ENCODE peak calls at places on chromosomes 11 and 22, in eight cellular contexts. J is activated effector memory CD4-positive, alpha-beta T cell treated with anti-CD3 and anti-CD28 coated beads, Interleukin-2, amount 50 U/mL, for 16 hours; Y is SHP77; U is EL; W is non-pigmented ciliary epithelial cell; V is activated CD8-positive, alpha-beta memory T cell treated with anti-CD3 and anti-CD28 coated beads, Interleukin-2, amount 50 U/mL, for 48 hours; I is HAP-1; A is astrocyte of the cerebellum. D is an unnamed sample.

GRCh38 chr11:19191530-19192169 is 10.1 kb downstream of the CSRP3 start:
- DNase-seq in A (no peak), J (no peak), U (no peak), V (no peak), W (no peak), I (no peak), Y (no peak), D (no peak)

GRCh38 chr11:61295596-61295926 is 445 bp upstream of the VWCE start:
- DNase-seq in W (no peak), Y (no peak), U (no peak), I (no peak), A (no peak), J (no peak), V (no peak), D (peak)

GRCh38 chr11:86218125-86219081 is 26.1 kb upstream of the EED start:
- DNase-seq in U (peak), A (peak), I (peak), W (peak), V (no peak), Y (peak), J (peak), D (peak)

GRCh38 chr22:39643311-39644083 is 72.9 kb downstream of the CACNA1I start:
- DNase-seq in U (no peak), V (no peak), I (no peak), A (no peak), J (no peak), Y (no peak), W (no peak), D (no peak)

GRCh38 chr22:39574779-39575551 is 4.4 kb downstream of the CACNA1I start:
- DNase-seq in U (peak), A (peak), J (no peak), Y (no peak), I (no peak), V (no peak), W (peak), D (peak)

GRCh38 chr22:47858773-47859306 is 1096.4 kb downstream of the TBC1D22A start:
- DNase-seq in Y (no peak), A (no peak), I (no peak), U (no peak), J (no peak), V (no peak), W (no peak), D (no peak)

GRCh38 chr22:31496735-31497146 is 405 bp downstream of the SFI1 start:
- DNase-seq in A (no peak), V (peak), Y (no peak), U (peak), J (peak), I (no peak), W (no peak), D (peak)

GRCh38 chr22:23218867-23219251 is 38.5 kb downstream of the BCR start:
- DNase-seq in Y (peak), A (no peak), U (no peak), I (no peak), V (no peak), J (no peak), W (no peak), D (peak)

GRCh38 chr11:48055292-48056132 is 75.2 kb downstream of the PTPRJ start:
- DNase-seq in W (peak), V (peak), I (peak), J (peak), Y (no peak), U (peak), A (peak), D (no peak)

GRCh38 chr11:44305643-44306468 is 4.1 kb downstream of the ALX4 start:
- DNase-seq in I (no peak), A (no peak), Y (no peak), W (no peak), V (peak), J (peak), U (peak), D (no peak)

GRCh38 chr22:33697640-33698039 is 222.6 kb downstream of the LARGE1 start:
- DNase-seq in A (no peak), U (no peak), I (no peak), V (no peak), Y (no peak), J (no peak), W (no peak), D (no peak)

GRCh38 chr11:125070699-125071254 is 7.7 kb downstream of the SLC37A2 start:
- DNase-seq in A (no peak), W (no peak), Y (no peak), U (peak), J (no peak), I (no peak), V (peak), D (peak)

GRCh38 chr11:74307409-74307808 is 4.0 kb downstream of the P4HA3 start:
- DNase-seq in W (no peak), Y (no peak), J (no peak), V (no peak), U (no peak), A (peak), I (no peak), D (no peak)

GRCh38 chr11:14522801-14523200 is 2.6 kb upstream of the PSMA1 start:
- DNase-seq in W (no peak), J (no peak), A (no peak), U (no peak), I (no peak), Y (no peak), V (no peak), D (no peak)

GRCh38 chr11:85295872-85296271 is 331.3 kb downstream of the DLG2 start:
- DNase-seq in W (no peak), I (no peak), J (no peak), V (no peak), Y (no peak), U (no peak), A (no peak), D (no peak)

GRCh38 chr22:31127181-31127772 is 4.5 kb downstream of the INPP5J start:
- DNase-seq in J (no peak), Y (no peak), A (no peak), W (no peak), U (no peak), I (no peak), V (no peak), D (peak)

GRCh38 chr11:11211186-11211585 is 141.9 kb downstream of the CSNK2A3 start:
- DNase-seq in W (no peak), U (no peak), Y (no peak), J (no peak), A (no peak), V (no peak), I (no peak), D (no peak)

GRCh38 chr22:48707749-48708557 is 1119.7 kb downstream of the BRD1 start:
- DNase-seq in U (no peak), A (no peak), I (no peak), V (no peak), Y (no peak), W (no peak), J (peak), D (no peak)

GRCh38 chr11:115745041-115745440 is 240.8 kb upstream of the CADM1 start:
- DNase-seq in U (no peak), W (no peak), Y (no peak), A (no peak), J (no peak), V (no peak), I (no peak), D (no peak)

GRCh38 chr22:42324566-42324965 is 54.1 kb upstream of the TCF20 start:
- DNase-seq in J (no peak), V (no peak), I (no peak), W (no peak), A (no peak), U (no peak), Y (no peak), D (no peak)

GRCh38 chr22:28016781-28017557 is 97.9 kb upstream of the PITPNB start:
- DNase-seq in J (peak), I (no peak), V (peak), W (no peak), Y (no peak), U (no peak), A (no peak), D (no peak)

GRCh38 chr11:57277845-57278720 is 41.0 kb upstream of the APLNR start:
- DNase-seq in J (peak), I (peak), U (peak), Y (peak), A (peak), V (peak), W (peak), D (peak)

GRCh38 chr11:127624455-127624854 is 623.9 kb upstream of the KIRREL3 start:
- DNase-seq in U (no peak), A (no peak), J (no peak), I (no peak), Y (peak), V (no peak), W (no peak), D (peak)

GRCh38 chr11:103601230-103601846 is 435.1 kb upstream of the DDI1 start:
- DNase-seq in U (peak), I (peak), W (peak), J (no peak), A (peak), Y (peak), V (no peak), D (peak)

GRCh38 chr11:9821008-9821752 is 157.3 kb downstream of the SWAP70 start:
- DNase-seq in Y (no peak), U (peak), V (no peak), W (no peak), A (no peak), I (no peak), J (no peak), D (peak)

GRCh38 chr11:128555606-128556005 is 31.8 kb downstream of the ETS1 start:
- DNase-seq in V (no peak), I (peak), Y (no peak), W (no peak), J (no peak), U (peak), A (no peak), D (no peak)

GRCh38 chr11:121391914-121392313 is 60.2 kb upstream of the SORL1 start:
- DNase-seq in J (no peak), W (no peak), I (no peak), A (no peak), Y (no peak), V (no peak), U (no peak), D (no peak)

GRCh38 chr11:79184285-79184684 is 256.5 kb downstream of the TENM4 start:
- DNase-seq in J (no peak), V (no peak), Y (no peak), I (no peak), W (no peak), A (no peak), U (no peak), D (no peak)

GRCh38 chr11:107929611-107930200 is 1.5 kb downstream of the RAB39A start:
- DNase-seq in U (no peak), J (no peak), V (no peak), A (no peak), I (no peak), Y (no peak), W (no peak), D (no peak)

GRCh38 chr11:2754008-2754407 is 54.2 kb upstream of the KCNQ1OT1 start:
- DNase-seq in A (no peak), Y (no peak), W (no peak), J (no peak), I (no peak), U (no peak), V (no peak), D (no peak)